ENCODE peak calls at places on chromosomes 12 and 14, in seven cellular contexts. V, O, I, Q, G, N and P are unnamed samples.

GRCh38 chr12:26845984-26846383 is 13.0 kb upstream of the ITPR2 start:
- DNase-seq in V (no peak), O (peak), I (peak), Q (peak), G (peak), N (peak), P (no peak)

GRCh38 chr12:49626836-49627235 is 3.5 kb downstream of the PRPF40B start:
- DNase-seq in V (no peak), O (peak), I (no peak), Q (no peak), G (no peak), N (no peak), P (no peak)

GRCh38 chr14:97580923-97581495 is 783.8 kb downstream of the VRK1 start:
- DNase-seq in V (peak), O (peak), I (no peak), Q (no peak), G (no peak), N (no peak), P (no peak)

GRCh38 chr14:104872469-104873341 is 7.6 kb downstream of the CEP170B start:
- DNase-seq in V (peak), O (peak), I (peak), Q (no peak), G (peak), N (peak), P (peak)

GRCh38 chr14:106141242-106142220 is 615.1 kb downstream of the TMEM121 start:
- DNase-seq in V (no peak), O (no peak), I (no peak), Q (no peak), G (no peak), N (no peak), P (no peak)

GRCh38 chr12:104376650-104377506 is 73.3 kb downstream of the EID3 start:
- DNase-seq in V (no peak), O (no peak), I (peak), Q (no peak), G (peak), N (no peak), P (no peak)

GRCh38 chr12:115149685-115150378 is 465.9 kb upstream of the TBX3 start:
- DNase-seq in V (no peak), O (no peak), I (peak), Q (peak), G (peak), N (no peak), P (no peak)

GRCh38 chr12:68745904-68746571 is at the start of gene SLC35E3:
- DNase-seq in V (peak), O (peak), I (peak), Q (peak), G (peak), N (peak), P (peak)

GRCh38 chr12:101238806-101239329 is 28.8 kb upstream of the SLC5A8 start:
- DNase-seq in V (no peak), O (no peak), I (no peak), Q (no peak), G (no peak), N (no peak), P (no peak)

GRCh38 chr14:87866116-87866515 is 126.9 kb downstream of the GALC start:
- DNase-seq in V (no peak), O (no peak), I (no peak), Q (no peak), G (no peak), N (no peak), P (no peak)

GRCh38 chr14:101070540-101071492 is 167.3 kb upstream of the RTL1 start:
- DNase-seq in V (no peak), O (peak), I (no peak), Q (no peak), G (no peak), N (no peak), P (no peak)

GRCh38 chr12:49644620-49644994 is 21.2 kb downstream of the PRPF40B start:
- DNase-seq in V (peak), O (peak), I (peak), Q (peak), G (peak), N (peak), P (peak)

GRCh38 chr14:100900837-100901390 is 2.6 kb downstream of the RTL1 start:
- DNase-seq in V (peak), O (peak), I (no peak), Q (no peak), G (no peak), N (no peak), P (no peak)

GRCh38 chr14:64671591-64671990 is 32.6 kb upstream of the PLEKHG3 start:
- DNase-seq in V (peak), O (no peak), I (peak), Q (peak), G (peak), N (no peak), P (no peak)

GRCh38 chr12:19121449-19122018 is 8.0 kb upstream of the PLEKHA5 start:
- DNase-seq in V (no peak), O (no peak), I (peak), Q (no peak), G (peak), N (no peak), P (no peak)

GRCh38 chr12:66964629-66965028 is 285.8 kb upstream of the GRIP1 start:
- DNase-seq in V (no peak), O (no peak), I (no peak), Q (no peak), G (peak), N (no peak), P (no peak)

GRCh38 chr12:122743895-122744525 is 8.6 kb upstream of the DENR start:
- DNase-seq in V (no peak), O (no peak), I (no peak), Q (no peak), G (no peak), N (no peak), P (peak)

GRCh38 chr14:92400579-92401444 is 77.8 kb downstream of the SLC24A4 start:
- DNase-seq in V (no peak), O (no peak), I (no peak), Q (no peak), G (peak), N (no peak), P (no peak)

GRCh38 chr12:85550924-85551323 is 270.9 kb downstream of the ALX1 start:
- DNase-seq in V (peak), O (no peak), I (no peak), Q (no peak), G (no peak), N (no peak), P (no peak)

GRCh38 chr14:67137744-67138371 is 51.4 kb upstream of the GARIN2 start:
- DNase-seq in V (peak), O (no peak), I (peak), Q (no peak), G (peak), N (no peak), P (no peak)

GRCh38 chr14:22737052-22737451 is 29.4 kb upstream of the OXA1L start:
- DNase-seq in V (no peak), O (no peak), I (no peak), Q (no peak), G (no peak), N (no peak), P (no peak)

DNA sequence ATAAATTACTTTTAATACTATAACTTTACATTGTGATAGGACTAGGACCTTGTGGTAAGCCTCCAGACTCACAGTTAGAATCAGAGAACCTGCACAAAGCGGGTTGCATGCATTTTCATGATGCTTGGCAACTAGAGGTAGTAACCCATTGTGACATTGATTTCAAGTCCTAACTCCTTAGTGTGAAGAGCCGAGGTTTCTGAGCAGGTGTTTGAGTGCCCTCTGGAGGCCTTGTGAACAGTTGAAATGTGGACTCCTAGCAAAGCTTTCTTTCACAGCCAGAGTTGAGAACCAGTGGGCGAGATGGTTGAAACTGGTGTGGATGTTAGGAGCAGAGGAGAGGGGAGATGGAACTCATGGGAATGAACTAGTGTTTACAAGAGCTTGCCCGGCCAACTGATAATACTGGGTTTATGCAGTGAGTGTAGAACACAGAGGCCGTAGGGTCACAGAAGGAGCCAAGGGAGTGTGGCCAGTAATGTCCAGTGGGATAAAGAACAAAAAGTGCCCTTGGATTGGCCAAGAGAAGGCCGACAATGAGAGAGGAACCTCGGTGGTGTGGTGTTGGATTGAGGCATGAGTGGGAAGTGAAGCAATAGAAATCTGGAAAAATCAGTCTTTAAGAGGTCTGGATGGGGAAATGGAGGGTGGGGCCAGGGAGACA is 10.9 kb downstream of the ZNF664 start:
- DNase-seq in V (peak), O (peak), I (peak), Q (no peak), G (peak), N (peak), P (no peak)
- TF ChIP-seq CTCF in V (peak), O (peak), I (peak), Q (peak), G (peak), N (peak), P (peak)

DNA sequence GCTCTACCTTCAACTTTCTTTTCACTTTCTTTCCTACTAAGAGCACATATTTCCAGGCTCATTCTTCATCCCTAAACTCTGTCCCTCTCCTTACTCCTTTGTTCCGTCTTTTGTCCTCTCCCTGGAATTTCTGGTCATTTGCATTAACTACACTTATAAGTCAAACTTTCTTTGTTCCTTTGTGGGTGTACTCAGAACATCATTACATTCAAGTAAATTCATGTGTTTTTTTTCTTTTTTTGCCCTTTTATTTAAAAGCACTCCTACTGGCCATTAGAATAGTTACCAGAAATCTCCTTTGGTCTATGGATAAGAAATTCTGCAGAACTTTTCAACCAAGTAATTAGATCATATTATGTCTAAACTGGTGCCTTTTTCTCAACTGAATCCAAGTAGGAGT is 802.6 kb downstream of the DIO2 start:
- DNase-seq in V (peak), O (no peak), I (no peak), Q (no peak), G (no peak), N (no peak), P (no peak)
- TF ChIP-seq CTCF in V (no peak), O (no peak), I (no peak), Q (no peak), G (no peak), N (no peak), P (no peak)

GRCh38 chr12:12036901-12037300 is 33.8 kb upstream of the BCL2L14 start:
- DNase-seq in V (no peak), O (no peak), I (no peak), Q (no peak), G (no peak), N (no peak), P (no peak)

GRCh38 chr12:12034344-12034743 is 36.4 kb upstream of the BCL2L14 start:
- DNase-seq in V (no peak), O (no peak), I (no peak), Q (no peak), G (no peak), N (no peak), P (no peak)

GRCh38 chr12:12035229-12035628 is 35.5 kb upstream of the BCL2L14 start:
- DNase-seq in V (no peak), O (no peak), I (no peak), Q (no peak), G (no peak), N (no peak), P (no peak)

GRCh38 chr12:12039897-12040296 is 30.8 kb upstream of the BCL2L14 start:
- DNase-seq in V (no peak), O (no peak), I (no peak), Q (no peak), G (no peak), N (no peak), P (no peak)
- TF ChIP-seq CTCF in V (no peak), O (no peak), I (no peak), Q (no peak), G (no peak), N (no peak), P (no peak)

DNA sequence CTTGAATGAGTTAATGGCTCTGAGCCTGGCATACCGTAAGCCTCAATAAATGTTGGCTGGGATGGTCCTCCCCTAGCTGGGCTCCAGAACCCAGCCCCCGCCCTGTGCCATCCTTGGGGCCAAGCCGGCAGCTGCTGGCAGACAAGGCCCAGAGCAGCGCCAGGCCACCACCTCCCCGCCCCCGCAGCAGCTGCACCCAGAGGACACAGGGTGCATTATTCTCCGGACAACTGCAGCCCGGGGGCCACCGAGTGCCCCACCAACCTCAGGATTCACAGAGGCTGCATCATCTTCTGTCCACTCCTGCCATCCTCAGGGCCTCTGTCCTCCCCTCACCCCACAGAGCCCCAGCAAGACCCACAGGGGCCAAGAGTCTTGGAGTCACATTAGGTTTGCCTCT is 92.7 kb downstream of the NCOR2 start:
- DNase-seq in V (no peak), O (no peak), I (no peak), Q (no peak), G (no peak), N (no peak), P (no peak)
- TF ChIP-seq CTCF in V (no peak), O (no peak), I (no peak), Q (no peak), G (no peak), N (no peak), P (no peak)

GRCh38 chr12:6180300-6181051 is 19.7 kb upstream of the CD9 start:
- DNase-seq in V (no peak), O (peak), I (peak), Q (no peak), G (peak), N (peak), P (peak)

GRCh38 chr12:6181166-6181565 is 19.0 kb upstream of the CD9 start:
- DNase-seq in V (no peak), O (no peak), I (no peak), Q (no peak), G (no peak), N (no peak), P (no peak)

GRCh38 chr12:6177593-6178358 is 22.4 kb upstream of the CD9 start:
- DNase-seq in V (no peak), O (no peak), I (no peak), Q (no peak), G (no peak), N (no peak), P (peak)

GRCh38 chr12:6181583-6182278 is 18.5 kb upstream of the CD9 start:
- DNase-seq in V (no peak), O (no peak), I (no peak), Q (no peak), G (no peak), N (no peak), P (peak)

GRCh38 chr12:6178981-6179761 is 21.0 kb upstream of the CD9 start:
- DNase-seq in V (peak), O (no peak), I (no peak), Q (no peak), G (no peak), N (no peak), P (peak)
- TF ChIP-seq CTCF in V (no peak), O (no peak), I (no peak), Q (peak), G (no peak), N (peak), P (no peak)

DNA sequence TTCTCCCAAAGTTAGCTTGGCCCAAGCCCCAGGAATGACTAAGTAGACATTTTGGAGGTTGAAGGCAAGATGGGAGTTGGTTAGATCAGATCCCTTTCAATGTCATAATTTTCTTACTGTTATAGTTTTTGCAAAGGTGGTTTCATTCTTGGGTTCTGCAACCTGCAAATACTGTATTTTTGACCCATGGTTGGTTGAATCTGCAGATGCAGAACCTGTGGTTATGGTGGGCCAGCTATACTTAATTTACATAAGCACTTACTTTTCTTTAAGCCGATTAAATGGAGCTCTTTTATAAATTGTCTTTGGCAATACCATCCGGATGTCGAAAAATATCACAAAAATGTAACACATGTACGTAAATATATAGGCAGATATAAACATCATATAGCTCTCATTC is 25.6 kb downstream of the LEMD3 start:
- DNase-seq in V (no peak), O (no peak), I (no peak), Q (no peak), G (no peak), N (no peak), P (no peak)
- TF ChIP-seq CTCF in V (no peak), O (no peak), I (no peak), Q (no peak), G (no peak), N (no peak), P (no peak)